ENCODE peak calls at places on chromosomes 3 and 15, in four cellular contexts. V, B, O and Z are unnamed samples.

GRCh38 chr3:38157562-38157961 is 7.8 kb upstream of the OXSR1 start:
- DNase-seq in V (no peak), B (no peak), O (no peak), Z (no peak)

GRCh38 chr3:136954980-136955780 is 2.6 kb upstream of the IL20RB start:
- DNase-seq in V (no peak), B (no peak), O (no peak), Z (no peak)

GRCh38 chr3:56754753-56755365 is 46.9 kb downstream of the ARHGEF3 start:
- DNase-seq in V (no peak), B (peak; percentile 63), O (no peak), Z (peak; percentile 17)

GRCh38 chr3:59502806-59503205 is 453.0 kb upstream of the CFAP20DC start:
- DNase-seq in V (no peak), B (no peak), O (no peak), Z (no peak)

GRCh38 chr15:81297147-81297572 is 26.8 kb downstream of the STARD5 start:
- DNase-seq in V (no peak), B (no peak), O (no peak), Z (no peak)

GRCh38 chr3:196280689-196281463 is 6.7 kb downstream of the PCYT1A start:
- DNase-seq in V (no peak), B (no peak), O (no peak), Z (no peak)

GRCh38 chr3:134761213-134761612 is 33.8 kb upstream of the EPHB1 start:
- DNase-seq in V (no peak), B (peak; percentile 54), O (no peak), Z (no peak)

GRCh38 chr3:69763976-69764851 is 24.9 kb downstream of the MITF start:
- DNase-seq in V (no peak), B (no peak), O (no peak), Z (no peak)

GRCh38 chr3:54046677-54047214 is 75.6 kb upstream of the CACNA2D3 start:
- DNase-seq in V (no peak), B (no peak), O (peak; percentile 71), Z (no peak)

GRCh38 chr3:29805757-29806156 is 524.9 kb downstream of the RBMS3 start:
- DNase-seq in V (no peak), B (no peak), O (no peak), Z (no peak)

GRCh38 chr15:70451861-70452653 is 311.3 kb downstream of the UACA start:
- DNase-seq in V (peak; percentile 37), B (no peak), O (peak; percentile 75), Z (no peak)

GRCh38 chr3:24264748-24265158 is 229.9 kb downstream of the THRB start:
- DNase-seq in V (peak; percentile 83), B (no peak), O (no peak), Z (no peak)

GRCh38 chr3:106183762-106184391 is 315.1 kb upstream of the CBLB start:
- DNase-seq in V (no peak), B (no peak), O (no peak), Z (no peak)

GRCh38 chr15:99476413-99477222 is 89.2 kb upstream of the MEF2A start:
- DNase-seq in V (no peak), B (peak; percentile 83), O (peak; percentile 43), Z (peak; percentile 75)

GRCh38 chr15:37056168-37056893 is 44.0 kb downstream of the MEIS2 start:
- DNase-seq in V (no peak), B (peak; percentile 66), O (no peak), Z (peak; percentile 74)

GRCh38 chr3:120198305-120198878 is 86.6 kb downstream of the GPR156 start:
- DNase-seq in V (no peak), B (no peak), O (no peak), Z (no peak)

GRCh38 chr3:78724886-78725285 is 1042.9 kb downstream of the ROBO1 start:
- DNase-seq in V (no peak), B (no peak), O (no peak), Z (no peak)

GRCh38 chr3:14403636-14404395 is 1.4 kb downstream of the SLC6A6 start:
- DNase-seq in V (no peak), B (peak; percentile 75), O (peak; percentile 58), Z (peak; percentile 83)

GRCh38 chr3:12180218-12180617 is 21.5 kb upstream of the TIMP4 start:
- DNase-seq in V (no peak), B (peak; percentile 76), O (peak; percentile 78), Z (no peak)

GRCh38 chr15:81165565-81165964 is 31.1 kb upstream of the IL16 start:
- DNase-seq in V (no peak), B (no peak), O (no peak), Z (no peak)

GRCh38 chr3:70231224-70231623 is 81.2 kb downstream of the MDFIC2 start:
- DNase-seq in V (no peak), B (no peak), O (no peak), Z (no peak)

GRCh38 chr15:45638641-45639040 is 3.8 kb downstream of the SQOR start:
- DNase-seq in V (no peak), B (no peak), O (no peak), Z (no peak)

GRCh38 chr3:52032702-52033408 is 23.5 kb downstream of the DUSP7 start:
- DNase-seq in V (no peak), B (no peak), O (no peak), Z (no peak)

GRCh38 chr15:57635300-57635944 is 43.7 kb downstream of the MYZAP start:
- DNase-seq in V (no peak), B (no peak), O (peak; percentile 63), Z (peak; percentile 45)

GRCh38 chr3:52046186-52046913 is 10.0 kb downstream of the DUSP7 start:
- DNase-seq in V (no peak), B (no peak), O (no peak), Z (peak; percentile 36)

GRCh38 chr3:112437146-112438022 is 61.9 kb downstream of the BTLA start:
- DNase-seq in V (no peak), B (no peak), O (no peak), Z (no peak)

GRCh38 chr15:70159397-70160009 is 61.8 kb upstream of the TLE3 start:
- DNase-seq in V (no peak), B (no peak), O (peak; percentile 45), Z (no peak)

GRCh38 chr3:12428131-12428530 is 56.1 kb upstream of the TSEN2 start:
- DNase-seq in V (no peak), B (no peak), O (no peak), Z (no peak)

GRCh38 chr3:112908252-112908651 is 61.6 kb upstream of the CD200R1L start:
- DNase-seq in V (no peak), B (no peak), O (no peak), Z (no peak)

GRCh38 chr3:94525039-94525438 is 462.2 kb downstream of the NSUN3 start:
- DNase-seq in V (no peak), B (no peak), O (no peak), Z (no peak)

GRCh38 chr3:8658326-8659212 is 14.0 kb upstream of the SSUH2 start:
- DNase-seq in V (no peak), B (peak; percentile 86), O (peak; percentile 96), Z (peak; percentile 35)

GRCh38 chr15:45921376-45921775 is 286.5 kb downstream of the SQOR start:
- DNase-seq in V (no peak), B (no peak), O (peak; percentile 44), Z (no peak)

GRCh38 chr3:47002490-47003410 is 23.3 kb downstream of the NBEAL2 start:
- DNase-seq in V (peak; percentile 68), B (no peak), O (no peak), Z (no peak)

GRCh38 chr3:169809230-169809795 is 3.4 kb upstream of the LRRIQ4 start:
- DNase-seq in V (no peak), B (no peak), O (no peak), Z (no peak)

GRCh38 chr3:54476876-54477275 is 354.5 kb downstream of the CACNA2D3 start:
- DNase-seq in V (no peak), B (no peak), O (no peak), Z (no peak)

GRCh38 chr3:150232992-150233451 is 175.1 kb upstream of the TSC22D2 start:
- DNase-seq in V (no peak), B (peak; percentile 84), O (peak; percentile 53), Z (no peak)

GRCh38 chr3:177080122-177080521 is 117.2 kb downstream of the TBL1XR1 start:
- DNase-seq in V (no peak), B (no peak), O (no peak), Z (no peak)
- H3K27ac ChIP-seq in V (no peak overlapping the region), B (no peak overlapping the region), O (no peak overlapping the region), Z (no peak overlapping the region)

DNA sequence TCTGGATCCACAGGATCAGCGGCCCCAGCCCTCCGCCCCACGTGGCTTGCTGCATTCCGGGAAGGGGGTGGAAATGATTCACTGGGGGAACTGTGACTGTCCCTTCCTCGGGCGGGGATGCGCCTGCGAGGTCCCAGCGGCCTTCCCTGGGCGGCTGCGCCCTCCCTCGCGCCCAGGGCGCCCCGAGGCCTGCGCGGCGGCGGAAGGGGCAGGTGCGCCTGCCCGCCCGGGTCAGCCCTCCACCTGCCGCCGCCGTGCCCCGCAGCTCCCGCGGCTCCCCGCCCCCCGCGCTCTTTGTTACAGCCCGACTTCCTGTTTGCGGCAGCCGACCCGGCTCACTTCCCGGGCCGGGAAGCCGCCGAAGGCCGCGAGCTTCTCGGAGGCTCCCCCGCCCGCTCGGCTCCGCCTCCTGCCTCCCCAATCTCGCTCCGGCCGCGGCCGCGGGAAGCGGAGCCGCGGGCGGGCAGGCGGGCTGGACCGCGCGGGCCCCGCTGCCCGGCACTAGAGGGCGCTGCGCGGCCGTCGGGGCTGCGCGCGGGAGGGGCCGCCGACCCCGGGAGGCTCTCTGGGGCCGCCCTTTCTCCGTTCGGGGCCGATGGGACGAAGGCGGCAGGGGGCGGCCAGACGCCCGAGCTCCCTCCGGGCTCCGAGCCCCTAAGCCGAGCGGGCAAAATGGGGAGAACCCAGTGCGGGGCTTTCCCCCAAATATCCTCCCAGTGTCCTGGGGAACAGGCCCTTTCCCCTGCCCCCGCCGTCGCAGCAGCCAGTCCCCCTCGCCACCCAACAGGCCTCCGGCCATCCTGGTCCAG is 11.5 kb upstream of the CHAC1 start:
- DNase-seq in V (peak; percentile 94), B (peak; percentile 92), O (peak; percentile 80), Z (peak; percentile 72)
- TF ChIP-seq POLR2A in V (peak; percentile 54), B (no peak), O (no peak), Z (peak; percentile 60)

GRCh38 chr3:50549226-50549625 is 18.3 kb downstream of the C3orf18 start:
- DNase-seq in V (no peak), B (no peak), O (no peak), Z (no peak)

GRCh38 chr3:50550079-50550736 is 17.3 kb downstream of the C3orf18 start:
- DNase-seq in V (peak; percentile 66), B (no peak), O (peak; percentile 72), Z (peak; percentile 46)

GRCh38 chr3:50552058-50552435 is 15.5 kb downstream of the C3orf18 start:
- DNase-seq in V (no peak), B (no peak), O (no peak), Z (no peak)

GRCh38 chr3:50552598-50552997 is 14.9 kb downstream of the C3orf18 start:
- DNase-seq in V (no peak), B (no peak), O (no peak), Z (no peak)

GRCh38 chr3:50551293-50552057 is 16.1 kb downstream of the C3orf18 start:
- DNase-seq in V (no peak), B (no peak), O (peak; percentile 39), Z (no peak)
- TF ChIP-seq CTCF in V (no peak), B (no peak), O (no peak), Z (no peak)

DNA sequence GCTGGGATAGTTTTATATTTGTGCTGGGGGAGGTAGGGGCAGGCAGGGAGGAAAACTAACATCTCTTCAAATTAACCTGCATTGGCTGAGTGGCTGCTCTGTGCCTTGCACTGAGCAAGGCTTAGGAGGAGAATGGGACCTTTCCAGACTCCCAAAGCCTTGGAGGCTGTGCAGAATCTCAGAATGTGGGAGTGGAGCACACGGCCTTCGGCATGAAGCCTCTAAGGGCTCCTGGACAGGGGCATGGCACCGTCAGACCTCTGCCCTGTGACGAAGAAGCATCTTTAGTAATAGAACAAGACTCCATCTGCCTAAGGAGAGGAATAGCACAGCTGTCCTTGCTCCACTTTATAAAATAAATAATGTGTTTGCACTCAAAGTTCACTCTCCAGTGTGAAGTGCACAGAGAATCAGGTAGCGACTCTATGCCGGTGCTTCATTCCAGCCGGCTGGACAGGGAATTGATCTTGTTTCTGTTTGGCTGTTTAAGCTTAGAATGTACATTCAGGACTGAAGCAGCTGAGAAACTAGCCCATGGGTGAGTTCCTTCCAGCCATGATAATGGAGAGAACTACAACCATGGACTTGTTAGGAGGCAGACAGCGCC is 228.5 kb upstream of the ADAMTS9 start:
- DNase-seq in V (no peak), B (no peak), O (no peak), Z (no peak)
- H3K27ac ChIP-seq in V (no peak overlapping the region), B (no peak overlapping the region), O (peak overlapping the region; percentile 30), Z (peak overlapping the region; percentile 1)